ENCODE peak calls at places on chromosomes 7 and 10, in eight cellular contexts. K, S, B, A, G, T, N and F are unnamed samples.

GRCh38 chr10:125158528-125159485 is 1.6 kb downstream of the CTBP2 start:
- DNase-seq in K (peak; percentile 42), S (peak; percentile 51), B (peak; percentile 61), A (peak; percentile 79), G (no peak), T (peak; percentile 61), N (peak; percentile 54), F (peak; percentile 63)

GRCh38 chr10:75860009-75860408 is 428.6 kb downstream of the LRMDA start:
- DNase-seq in K (no peak), S (peak; percentile 19), B (no peak), A (no peak), G (no peak), T (no peak), N (no peak), F (no peak)

GRCh38 chr10:43946445-43946844 is 297.8 kb upstream of the ZNF32 start:
- DNase-seq in K (no peak), S (no peak), B (no peak), A (no peak), G (peak; percentile 13), T (no peak), N (no peak), F (no peak)

GRCh38 chr10:89975716-89976243 is 274.4 kb downstream of the KIF20B start:
- DNase-seq in K (no peak), S (no peak), B (no peak), A (no peak), G (no peak), T (no peak), N (no peak), F (no peak)

GRCh38 chr10:100184426-100185219 is 1.2 kb downstream of the ERLIN1 start:
- DNase-seq in K (peak; percentile 23), S (no peak), B (no peak), A (no peak), G (no peak), T (no peak), N (peak; percentile 23), F (no peak)

GRCh38 chr7:30923009-30923773 is 11.5 kb downstream of the AQP1 start:
- DNase-seq in K (no peak), S (peak; percentile 1), B (peak; percentile 12), A (peak; percentile 17), G (peak; percentile 49), T (peak; percentile 6), N (no peak), F (peak; percentile 28)

GRCh38 chr10:21330628-21331020 is 194.9 kb downstream of the SKIDA1 start:
- DNase-seq in K (peak; percentile 93), S (no peak), B (no peak), A (no peak), G (no peak), T (no peak), N (no peak), F (no peak)

GRCh38 chr7:100801833-100802568 is 25.3 kb downstream of the EPHB4 start:
- DNase-seq in K (peak; percentile 89), S (peak; percentile 89), B (no peak), A (peak; percentile 48), G (peak; percentile 76), T (peak; percentile 80), N (peak; percentile 87), F (peak; percentile 83)

GRCh38 chr7:158190756-158191155 is 396.9 kb downstream of the PTPRN2 start:
- DNase-seq in K (no peak), S (no peak), B (no peak), A (no peak), G (no peak), T (no peak), N (no peak), F (no peak)

GRCh38 chr10:77604063-77604462 is 33.5 kb downstream of the KCNMA1 start:
- DNase-seq in K (no peak), S (no peak), B (no peak), A (no peak), G (no peak), T (no peak), N (no peak), F (no peak)

GRCh38 chr10:69439350-69439739 is 11.9 kb upstream of the TSPAN15 start:
- DNase-seq in K (peak; percentile 55), S (peak; percentile 57), B (no peak), A (no peak), G (peak; percentile 67), T (peak; percentile 68), N (no peak), F (peak; percentile 74)

GRCh38 chr7:29447828-29448227 is 115.8 kb upstream of the PRR15 start:
- DNase-seq in K (no peak), S (no peak), B (no peak), A (no peak), G (no peak), T (no peak), N (no peak), F (no peak)

GRCh38 chr10:43818687-43819086 is 170.0 kb upstream of the ZNF32 start:
- DNase-seq in K (no peak), S (no peak), B (no peak), A (no peak), G (no peak), T (no peak), N (no peak), F (no peak)

DNA sequence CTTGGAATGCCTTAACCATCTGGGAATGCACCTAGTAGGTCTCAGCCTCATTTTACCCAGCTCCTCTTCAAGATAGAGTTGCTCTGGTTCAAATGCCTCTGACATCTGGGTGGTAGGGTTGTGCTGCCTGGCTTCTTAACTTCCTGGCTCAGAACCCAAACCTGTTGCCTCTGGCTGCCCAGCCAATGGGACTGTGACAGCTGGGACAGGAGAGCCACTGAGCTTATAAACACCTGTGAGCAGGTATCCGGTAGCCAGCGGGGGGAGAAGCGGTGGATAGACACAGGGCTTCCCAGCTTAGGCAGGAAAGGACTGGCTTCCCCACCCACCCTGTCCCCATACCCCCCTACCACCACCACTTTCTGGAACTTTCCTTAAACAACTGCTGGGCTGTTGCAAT is 115.8 kb upstream of the CARD11 start:
- DNase-seq in K (no peak), S (peak; percentile 91), B (no peak), A (no peak), G (no peak), T (no peak), N (no peak), F (no peak)
- H3K27ac ChIP-seq in K (no peak overlapping the region), S (peak overlapping the region; percentile 58), B (no peak overlapping the region), A (no peak overlapping the region), G (no peak overlapping the region), T (no peak overlapping the region), N (no peak overlapping the region), F (no peak overlapping the region)

GRCh38 chr10:68080853-68081431 is 5.9 kb upstream of the HERC4 start:
- DNase-seq in K (no peak), S (no peak), B (no peak), A (no peak), G (no peak), T (no peak), N (no peak), F (no peak)
- TF ChIP-seq POLR2A in K (no peak), S (no peak), B (no peak), A (no peak), G (no peak), T (no peak), N (no peak), F (no peak)

GRCh38 chr10:80405636-80406035 is 2.7 kb upstream of the PRXL2A start:
- DNase-seq in K (no peak), S (no peak), B (no peak), A (no peak), G (no peak), T (no peak), N (peak; percentile 16), F (no peak)
- H3K27ac ChIP-seq in K (no peak overlapping the region), S (no peak overlapping the region), B (no peak overlapping the region), A (peak overlapping the region; percentile 34), G (no peak overlapping the region), T (no peak overlapping the region), N (no peak overlapping the region), F (no peak overlapping the region)

DNA sequence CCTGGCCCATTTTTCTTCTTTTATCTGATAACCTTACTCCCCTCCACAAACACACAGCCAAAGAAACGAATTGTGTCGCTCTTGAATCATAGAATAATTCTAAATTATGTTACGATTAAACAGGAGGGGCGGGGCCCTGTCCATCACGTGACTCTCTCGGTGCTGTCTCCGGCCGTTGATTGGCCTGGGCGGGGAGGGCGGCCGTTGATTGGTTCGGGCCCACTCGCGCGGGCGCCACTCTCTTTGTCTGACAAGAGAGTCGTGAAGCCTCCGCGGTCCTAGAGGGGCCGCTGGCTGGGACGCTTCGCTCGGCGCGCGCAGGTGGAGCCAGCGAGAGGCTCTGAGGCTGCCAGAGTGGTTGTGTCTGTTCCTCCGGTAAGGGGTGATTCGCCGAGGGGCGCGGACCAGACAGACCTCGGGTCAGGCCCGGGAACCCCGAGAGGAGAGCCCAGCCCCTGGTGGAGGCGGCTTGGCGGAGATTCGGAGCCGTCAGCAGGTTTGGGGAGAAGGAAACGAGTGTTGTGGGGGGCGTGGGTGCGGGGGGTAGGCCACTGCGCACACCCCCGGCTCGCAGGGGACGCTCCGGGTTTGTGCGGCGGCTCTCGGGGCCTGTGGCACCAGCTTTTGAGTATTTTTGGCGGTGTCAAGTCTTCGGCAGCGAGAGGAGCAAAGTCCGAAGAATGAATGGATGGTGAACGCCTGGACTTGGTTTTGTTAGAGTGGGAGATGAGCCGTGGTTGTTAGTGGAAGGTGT is at the start of gene ZNF789:
- DNase-seq in K (peak; percentile 98), S (peak; percentile 98), B (peak; percentile 98), A (peak; percentile 99), G (peak; percentile 99), T (peak; percentile 98), N (peak; percentile 94), F (peak; percentile 99)
- TF ChIP-seq POLR2A in K (peak; percentile 55), S (peak; percentile 72), B (peak; percentile 72), A (peak; percentile 59), G (no peak), T (peak; percentile 78), N (peak; percentile 63), F (peak; percentile 66)